ENCODE peak calls at places on chromosome 5, in ten cellular contexts. P is anterior cingulate cortex; Z is SK-N-SH; N is naive thymus-derived CD8-positive, alpha-beta T cell; A is amniotic stem cell; C is skeletal muscle cell; K is effector memory CD8-positive, alpha-beta T cell; R is neuronal stem cell; Y is Calu3; W is brain microvascular endothelial cell. S is an unnamed sample.
A peak's percentile ranks its signal among the peaks of the same experiment; 100 is the strongest.

GRCh38 chr5:97388794-97389193 is 205.7 kb upstream of the RIOK2 start:
- DNase-seq in P (no peak), Z (no peak), N (no peak), A (no peak), C (no peak), K (no peak), R (no peak), Y (no peak), W (peak; percentile 72), S (no peak)

GRCh38 chr5:107806705-107807104 is 136.0 kb upstream of the EFNA5 start:
- DNase-seq in P (no peak), Z (no peak), N (no peak), A (no peak), C (no peak), K (no peak), R (no peak), Y (no peak), W (peak; percentile 32), S (no peak)

GRCh38 chr5:98605010-98605425 is 168.4 kb upstream of the RGMB start:
- DNase-seq in P (no peak), Z (no peak), N (no peak), A (no peak), C (no peak), K (no peak), R (no peak), Y (no peak), W (peak; percentile 71), S (no peak)

GRCh38 chr5:27083763-27084420 is 45.5 kb upstream of the CDH9 start:
- DNase-seq in P (no peak), Z (no peak), N (no peak), A (no peak), C (no peak), K (no peak), R (no peak), Y (no peak), W (no peak), S (no peak)

GRCh38 chr5:168334161-168335094 is 43.0 kb downstream of the WWC1 start:
- DNase-seq in P (peak; percentile 8), Z (no peak), N (no peak), A (no peak), C (peak; percentile 34), K (no peak), R (peak; percentile 36), Y (peak; percentile 48), W (peak; percentile 47), S (no peak)

GRCh38 chr5:133489632-133490031 is 122.7 kb downstream of the FSTL4 start:
- DNase-seq in P (no peak), Z (no peak), N (no peak), A (no peak), C (no peak), K (no peak), R (no peak), Y (peak; percentile 32), W (no peak), S (no peak)

GRCh38 chr5:1749346-1750124 is 50.1 kb downstream of the MRPL36 start:
- DNase-seq in P (no peak), Z (no peak), N (no peak), A (no peak), C (no peak), K (no peak), R (no peak), Y (no peak), W (no peak), S (no peak)

GRCh38 chr5:1546556-1546955 is 22.8 kb upstream of the LPCAT1 start:
- DNase-seq in P (no peak), Z (no peak), N (no peak), A (no peak), C (no peak), K (no peak), R (no peak), Y (no peak), W (no peak), S (no peak)

GRCh38 chr5:102099766-102100331 is 196.2 kb downstream of the SLCO4C1 start:
- DNase-seq in P (no peak), Z (no peak), N (no peak), A (no peak), C (no peak), K (no peak), R (no peak), Y (no peak), W (no peak), S (no peak)

GRCh38 chr5:33523208-33523771 is 82.5 kb downstream of the TARS1 start:
- DNase-seq in P (no peak), Z (no peak), N (no peak), A (no peak), C (no peak), K (no peak), R (no peak), Y (no peak), W (no peak), S (no peak)

GRCh38 chr5:179227196-179227577 is 118.1 kb downstream of the ADAMTS2 start:
- DNase-seq in P (no peak), Z (no peak), N (no peak), A (no peak), C (no peak), K (no peak), R (no peak), Y (no peak), W (no peak), S (no peak)

GRCh38 chr5:19584131-19584530 is 403.9 kb downstream of the CDH18 start:
- DNase-seq in P (no peak), Z (no peak), N (no peak), A (no peak), C (no peak), K (no peak), R (no peak), Y (no peak), W (no peak), S (no peak)

GRCh38 chr5:157607371-157608161 is 32.0 kb upstream of the ADAM19 start:
- DNase-seq in P (no peak), Z (no peak), N (no peak), A (peak; percentile 29), C (peak; percentile 20), K (peak; percentile 45), R (no peak), Y (peak; percentile 19), W (peak; percentile 76), S (no peak)

GRCh38 chr5:140632366-140633080 is 452 bp downstream of the CD14 start:
- DNase-seq in P (no peak), Z (no peak), N (peak; percentile 40), A (peak; percentile 14), C (no peak), K (peak; percentile 29), R (no peak), Y (peak; percentile 58), W (peak; percentile 63), S (no peak)

GRCh38 chr5:151174612-151175101 is 17.1 kb upstream of the ANXA6 start:
- DNase-seq in P (no peak), Z (no peak), N (no peak), A (no peak), C (no peak), K (no peak), R (no peak), Y (no peak), W (no peak), S (no peak)

S was measured in SIG-M5.